ENCODE peak calls at places on chromosome 2, in five cellular contexts. G is neural progenitor cell; V is lower leg skin; K is naive thymus-derived CD4-positive, alpha-beta T cell; X is foreskin fibroblast. N is an unnamed sample.

GRCh38 chr2:55899881-55900280 is 23.7 kb downstream of the EFEMP1 start:
- DNase-seq in G (no peak), V (no peak), K (no peak), X (peak; percentile 58), N (peak; percentile 50)

GRCh38 chr2:160014227-160014626 is 48.2 kb downstream of the PLA2R1 start:
- DNase-seq in G (no peak), V (no peak), K (no peak), X (no peak), N (no peak)

GRCh38 chr2:241490444-241490760 is 18.0 kb downstream of the STK25 start:
- DNase-seq in G (no peak), V (no peak), K (no peak), X (peak; percentile 41), N (no peak)

GRCh38 chr2:158776236-158776635 is 18.9 kb upstream of the DAPL1 start:
- DNase-seq in G (no peak), V (no peak), K (no peak), X (no peak), N (no peak)

GRCh38 chr2:136990316-136990715 is 225.0 kb downstream of the THSD7B start:
- DNase-seq in G (no peak), V (no peak), K (no peak), X (no peak), N (no peak)

GRCh38 chr2:8644605-8645175 is 37.2 kb upstream of the ID2 start:
- DNase-seq in G (no peak), V (no peak), K (no peak), X (no peak), N (no peak)

GRCh38 chr2:205571300-205571858 is 110.9 kb upstream of the NRP2 start:
- DNase-seq in G (peak; percentile 48), V (no peak), K (no peak), X (no peak), N (no peak)

GRCh38 chr2:221850076-221850475 is 278.0 kb upstream of the EPHA4 start:
- DNase-seq in G (no peak), V (no peak), K (no peak), X (no peak), N (no peak)

GRCh38 chr2:159879061-159879604 is 81.1 kb upstream of the CD302 start:
- DNase-seq in G (no peak), V (no peak), K (no peak), X (peak; percentile 70), N (peak; percentile 5)

GRCh38 chr2:10254373-10255188 is 48.1 kb upstream of the HPCAL1 start:
- DNase-seq in G (no peak), V (no peak), K (no peak), X (no peak), N (no peak)

GRCh38 chr2:1227289-1227900 is 185.9 kb upstream of the TPO start:
- DNase-seq in G (no peak), V (no peak), K (no peak), X (no peak), N (no peak)

GRCh38 chr2:176187306-176188217 is 906 bp upstream of the HOXD1 start:
- DNase-seq in G (peak; percentile 16), V (no peak), K (no peak), X (peak; percentile 30), N (no peak)

GRCh38 chr2:153935511-153935910 is 63.8 kb downstream of the GALNT13 start:
- DNase-seq in G (no peak), V (no peak), K (no peak), X (no peak), N (no peak)

GRCh38 chr2:75324716-75325291 is 125.5 kb upstream of the TACR1 start:
- DNase-seq in G (no peak), V (no peak), K (no peak), X (no peak), N (no peak)

GRCh38 chr2:39216495-39217191 is 27.1 kb downstream of the CDKL4 start:
- DNase-seq in G (no peak), V (no peak), K (peak; percentile 85), X (no peak), N (no peak)

GRCh38 chr2:100260712-100261620 is 61.3 kb downstream of the LONRF2 start:
- DNase-seq in G (peak; percentile 79), V (peak; percentile 53), K (no peak), X (peak; percentile 76), N (peak; percentile 36)

GRCh38 chr2:189347540-189347939 is 93.7 kb upstream of the WDR75 start:
- DNase-seq in G (peak; percentile 3), V (peak; percentile 43), K (peak; percentile 58), X (peak; percentile 93), N (peak; percentile 85)

GRCh38 chr2:32427672-32428622 is 71.1 kb downstream of the BIRC6 start:
- DNase-seq in G (peak; percentile 6), V (no peak), K (no peak), X (no peak), N (no peak)

GRCh38 chr2:118521272-118521671 is 326.2 kb downstream of the EN1 start:
- DNase-seq in G (no peak), V (no peak), K (no peak), X (no peak), N (no peak)

GRCh38 chr2:172813314-172813888 is 77.8 kb downstream of the RAPGEF4 start:
- DNase-seq in G (no peak), V (no peak), K (no peak), X (peak; percentile 54), N (no peak)

GRCh38 chr2:110688594-110689091 is 10.8 kb upstream of the BUB1 start:
- DNase-seq in G (peak; percentile 90), V (no peak), K (no peak), X (no peak), N (no peak)

GRCh38 chr2:36507408-36507812 is 90.6 kb downstream of the FEZ2 start:
- DNase-seq in G (peak; percentile 80), V (peak; percentile 34), K (peak; percentile 27), X (peak; percentile 80), N (no peak)

GRCh38 chr2:177165731-177166711 is 46.6 kb upstream of the HNRNPA3 start:
- DNase-seq in G (no peak), V (no peak), K (peak; percentile 50), X (peak; percentile 59), N (no peak)

GRCh38 chr2:62469558-62469957 is 36.4 kb downstream of the TMEM17 start:
- DNase-seq in G (no peak), V (no peak), K (no peak), X (no peak), N (no peak)

GRCh38 chr2:43541165-43541564 is 54.7 kb downstream of the THADA start:
- DNase-seq in G (no peak), V (no peak), K (no peak), X (peak; percentile 46), N (no peak)

GRCh38 chr2:207122914-207123744 is 42.6 kb downstream of the KLF7 start:
- DNase-seq in G (no peak), V (no peak), K (no peak), X (peak; percentile 67), N (no peak)

GRCh38 chr2:207434903-207435302 is 94.9 kb upstream of the CREB1 start:
- DNase-seq in G (no peak), V (no peak), K (no peak), X (no peak), N (no peak)

GRCh38 chr2:238230699-238231098 is 9.1 kb downstream of the HES6 start:
- DNase-seq in G (no peak), V (no peak), K (no peak), X (no peak), N (no peak)

GRCh38 chr2:217249490-217250451 is 389.9 kb upstream of the TNP1 start:
- DNase-seq in G (peak; percentile 15), V (no peak), K (no peak), X (peak; percentile 36), N (no peak)

GRCh38 chr2:86477349-86477748 is 36.2 kb downstream of the KDM3A start:
- DNase-seq in G (no peak), V (no peak), K (no peak), X (peak; percentile 35), N (no peak)

GRCh38 chr2:209721497-209721896 is 50.1 kb upstream of the UNC80 start:
- DNase-seq in G (no peak), V (no peak), K (no peak), X (peak; percentile 71), N (peak; percentile 7)

GRCh38 chr2:240479111-240479501 is 43.6 kb downstream of the GPC1 start:
- DNase-seq in G (no peak), V (no peak), K (no peak), X (no peak), N (no peak)

DNA sequence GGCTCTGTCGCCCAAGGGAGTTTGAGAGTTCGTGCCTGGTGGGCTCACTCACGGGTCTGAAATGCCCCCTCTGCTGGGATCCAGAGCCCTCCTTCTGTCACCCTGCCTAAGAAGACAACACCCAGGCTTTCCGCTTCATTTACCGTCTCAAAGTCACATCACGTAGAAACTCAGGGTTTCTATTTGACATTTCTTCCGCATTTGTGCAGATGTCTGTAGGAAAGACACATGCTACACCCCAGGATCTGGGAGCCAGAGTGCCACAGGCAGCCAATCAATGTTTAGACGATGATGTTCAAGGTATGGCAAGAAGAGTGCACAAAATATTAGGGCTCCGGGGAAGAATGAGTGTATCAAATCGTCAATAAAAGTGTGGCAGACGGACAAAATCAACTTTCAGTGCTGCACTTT is 24.4 kb upstream of the ACKR3 start:
- DNase-seq in G (no peak), V (no peak), K (no peak), X (no peak), N (no peak)
- H3K4me3 ChIP-seq in G (no peak overlapping the region), V (no peak overlapping the region), K (peak overlapping the region; percentile 13), X (no peak overlapping the region), N (no peak overlapping the region)

DNA sequence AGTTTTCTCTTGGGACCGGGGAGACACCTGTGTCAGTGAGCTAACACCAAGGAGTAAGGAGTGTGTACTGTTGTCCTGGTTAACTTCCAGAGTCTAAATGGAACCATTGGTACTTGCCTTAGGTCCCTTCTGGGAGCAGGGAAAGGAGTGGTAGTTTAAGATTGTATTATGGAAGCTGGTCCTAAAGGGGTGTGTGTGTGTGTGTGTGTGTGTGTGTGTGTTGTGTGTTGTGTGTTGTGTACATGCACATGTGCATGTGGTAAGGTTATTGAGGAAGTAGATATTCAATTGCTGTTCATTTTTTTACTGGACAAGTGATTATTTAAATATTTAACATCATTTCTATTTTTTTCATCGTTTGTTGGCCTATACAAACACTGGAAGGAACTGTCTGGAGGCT is 1.4 kb downstream of the APLF start:
- DNase-seq in G (no peak), V (no peak), K (no peak), X (no peak), N (no peak)
- H3K4me3 ChIP-seq in G (peak overlapping the region; percentile 82), V (no peak overlapping the region), K (no peak overlapping the region), X (no peak overlapping the region), N (no peak overlapping the region)

DNA sequence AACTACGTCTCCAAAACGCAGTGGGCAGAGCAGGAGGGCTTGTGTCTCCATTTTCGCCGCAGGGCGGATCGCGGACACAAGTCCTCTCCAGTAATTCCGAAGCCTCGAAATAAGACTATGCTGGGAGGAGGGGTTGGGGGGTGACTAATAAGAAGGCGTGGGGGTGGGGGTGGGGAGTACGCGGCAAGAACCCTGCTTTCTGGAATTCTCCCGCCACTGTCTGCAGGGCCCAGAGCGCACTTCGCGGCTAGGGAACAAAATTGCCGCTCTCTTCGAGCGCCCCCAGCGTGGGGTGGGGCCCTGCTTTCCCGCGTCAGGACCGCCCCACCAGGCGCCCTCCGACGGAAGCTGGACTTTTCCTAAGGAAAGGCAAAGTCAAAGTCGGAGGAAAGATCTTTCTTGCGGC is 12.0 kb downstream of the NR4A2 start:
- DNase-seq in G (peak; percentile 57), V (no peak), K (no peak), X (peak; percentile 53), N (no peak)
- H3K4me3 ChIP-seq in G (peak overlapping the region; percentile 36), V (peak overlapping the region; percentile 13), K (no peak overlapping the region), X (peak overlapping the region; percentile 36), N (peak overlapping the region; percentile 44)

DNA sequence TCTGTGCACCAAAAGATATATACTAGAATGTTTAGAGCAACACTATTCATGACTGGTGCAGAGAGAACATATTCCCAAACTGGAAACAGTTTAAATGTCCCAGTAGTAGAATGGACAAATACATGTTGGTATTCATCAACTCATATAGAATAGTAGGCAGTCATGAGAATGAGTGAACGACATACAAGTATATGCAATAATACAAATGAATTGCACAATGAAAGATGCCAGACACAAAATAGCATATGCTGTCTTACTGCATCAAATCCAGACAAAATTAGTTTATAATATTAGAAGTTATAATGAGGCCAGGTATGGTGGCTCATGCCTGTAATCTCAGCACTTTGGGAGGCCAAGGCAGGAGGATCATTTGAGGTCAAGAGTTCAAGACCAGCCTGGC is 8.3 kb upstream of the PRKAG3 start:
- DNase-seq in G (no peak), V (no peak), K (no peak), X (no peak), N (no peak)
- H3K4me3 ChIP-seq in G (no peak overlapping the region), V (no peak overlapping the region), K (no peak overlapping the region), X (no peak overlapping the region), N (no peak overlapping the region)